ENCODE peak calls at places on chromosomes 6 and 20, in nine cellular contexts. One of them, this sample, is unnamed.
A peak's percentile ranks its signal among the peaks of the same experiment; 100 is the strongest.

GRCh38 chr6:169339025-169339424 is 85.4 kb upstream of the THBS2 start:
- DNase-seq in suprapubic skin: no peak
- DNase-seq in SK-N-SH: no peak
- DNase-seq in GM12878: no peak
- DNase-seq in HepG2: no peak
- DNase-seq in esophagus muscularis mucosa: no peak
- DNase-seq in stomach: no peak
- DNase-seq in upper lobe of left lung: no peak
- DNase-seq in sigmoid colon: no peak
- DNase-seq in this sample: no peak

GRCh38 chr6:12383448-12383847 is 93.3 kb downstream of the EDN1 start:
- DNase-seq in stomach: no peak
- DNase-seq in suprapubic skin: no peak
- DNase-seq in sigmoid colon: no peak
- DNase-seq in SK-N-SH: no peak
- DNase-seq in HepG2: no peak
- DNase-seq in GM12878: peak; percentile 72
- DNase-seq in esophagus muscularis mucosa: no peak
- DNase-seq in upper lobe of left lung: no peak
- DNase-seq in this sample: no peak

GRCh38 chr6:90911600-90911999 is 324.7 kb upstream of the MAP3K7 start:
- DNase-seq in HepG2: no peak
- DNase-seq in esophagus muscularis mucosa: no peak
- DNase-seq in upper lobe of left lung: no peak
- DNase-seq in sigmoid colon: no peak
- DNase-seq in stomach: no peak
- DNase-seq in GM12878: no peak
- DNase-seq in SK-N-SH: no peak
- DNase-seq in suprapubic skin: no peak
- DNase-seq in this sample: no peak

GRCh38 chr20:5688431-5688972 is 61.7 kb upstream of the SHLD1 start:
- DNase-seq in suprapubic skin: no peak
- DNase-seq in HepG2: no peak
- DNase-seq in stomach: no peak
- DNase-seq in sigmoid colon: no peak
- DNase-seq in SK-N-SH: no peak
- DNase-seq in esophagus muscularis mucosa: no peak
- DNase-seq in upper lobe of left lung: peak; percentile 61
- DNase-seq in GM12878: no peak
- DNase-seq in this sample: no peak

GRCh38 chr6:90403489-90404381 is 107.1 kb upstream of the BACH2 start:
- DNase-seq in HepG2: peak; percentile 78
- DNase-seq in suprapubic skin: no peak
- DNase-seq in GM12878: no peak
- DNase-seq in esophagus muscularis mucosa: no peak
- DNase-seq in upper lobe of left lung: no peak
- DNase-seq in sigmoid colon: no peak
- DNase-seq in stomach: no peak
- DNase-seq in SK-N-SH: peak; percentile 73
- DNase-seq in this sample: peak; percentile 53

GRCh38 chr6:44127186-44128019 is at the start of the genes MRPL14 and TMEM63B:
- DNase-seq in sigmoid colon: peak; percentile 94
- DNase-seq in upper lobe of left lung: peak; percentile 87
- DNase-seq in SK-N-SH: peak; percentile 100
- DNase-seq in esophagus muscularis mucosa: peak; percentile 93
- DNase-seq in stomach: peak; percentile 93
- DNase-seq in GM12878: peak; percentile 52
- DNase-seq in suprapubic skin: no peak
- DNase-seq in HepG2: peak; percentile 76
- DNase-seq in this sample: peak; percentile 87

GRCh38 chr20:58621906-58622548 is 29.1 kb upstream of the STX16 start:
- DNase-seq in esophagus muscularis mucosa: no peak
- DNase-seq in HepG2: no peak
- DNase-seq in SK-N-SH: no peak
- DNase-seq in stomach: no peak
- DNase-seq in upper lobe of left lung: no peak
- DNase-seq in sigmoid colon: no peak
- DNase-seq in suprapubic skin: no peak
- DNase-seq in GM12878: no peak
- DNase-seq in this sample: no peak

GRCh38 chr6:131628726-131629125 is 684 bp upstream of the MED23 start:
- DNase-seq in SK-N-SH: no peak
- DNase-seq in upper lobe of left lung: no peak
- DNase-seq in sigmoid colon: no peak
- DNase-seq in esophagus muscularis mucosa: no peak
- DNase-seq in HepG2: no peak
- DNase-seq in stomach: no peak
- DNase-seq in suprapubic skin: no peak
- DNase-seq in GM12878: no peak
- DNase-seq in this sample: no peak

GRCh38 chr6:128327890-128328289 is 192.5 kb downstream of the PTPRK start:
- DNase-seq in upper lobe of left lung: no peak
- DNase-seq in suprapubic skin: no peak
- DNase-seq in GM12878: no peak
- DNase-seq in esophagus muscularis mucosa: no peak
- DNase-seq in stomach: no peak
- DNase-seq in SK-N-SH: peak; percentile 1
- DNase-seq in sigmoid colon: no peak
- DNase-seq in HepG2: peak; percentile 37
- DNase-seq in this sample: no peak

GRCh38 chr6:56245903-56246351 is 1.5 kb downstream of the COL21A1 start:
- DNase-seq in suprapubic skin: no peak
- DNase-seq in sigmoid colon: no peak
- DNase-seq in stomach: no peak
- DNase-seq in upper lobe of left lung: no peak
- DNase-seq in esophagus muscularis mucosa: no peak
- DNase-seq in GM12878: no peak
- DNase-seq in SK-N-SH: no peak
- DNase-seq in HepG2: no peak
- DNase-seq in this sample: no peak

GRCh38 chr6:157841211-157841840 is 18.3 kb downstream of the SNX9 start:
- DNase-seq in HepG2: no peak
- DNase-seq in SK-N-SH: no peak
- DNase-seq in suprapubic skin: no peak
- DNase-seq in upper lobe of left lung: no peak
- DNase-seq in sigmoid colon: no peak
- DNase-seq in GM12878: peak; percentile 73
- DNase-seq in esophagus muscularis mucosa: no peak
- DNase-seq in stomach: peak; percentile 53
- DNase-seq in this sample: no peak

GRCh38 chr20:44288252-44288651 is 22.8 kb downstream of the FITM2 start:
- DNase-seq in GM12878: no peak
- DNase-seq in suprapubic skin: no peak
- DNase-seq in esophagus muscularis mucosa: no peak
- DNase-seq in stomach: no peak
- DNase-seq in HepG2: peak; percentile 52
- DNase-seq in upper lobe of left lung: no peak
- DNase-seq in sigmoid colon: no peak
- DNase-seq in SK-N-SH: no peak
- DNase-seq in this sample: no peak

GRCh38 chr6:33080127-33081089 is 4.6 kb downstream of the HLA-DPB1 start:
- DNase-seq in SK-N-SH: peak; percentile 52
- DNase-seq in stomach: no peak
- DNase-seq in GM12878: no peak
- DNase-seq in HepG2: no peak
- DNase-seq in upper lobe of left lung: peak; percentile 88
- DNase-seq in sigmoid colon: peak; percentile 89
- DNase-seq in esophagus muscularis mucosa: peak; percentile 91
- DNase-seq in suprapubic skin: no peak
- DNase-seq in this sample: peak; percentile 75

GRCh38 chr6:157496534-157497095 is 115.6 kb downstream of the ZDHHC14 start:
- DNase-seq in suprapubic skin: no peak
- DNase-seq in HepG2: no peak
- DNase-seq in stomach: no peak
- DNase-seq in GM12878: no peak
- DNase-seq in upper lobe of left lung: no peak
- DNase-seq in sigmoid colon: no peak
- DNase-seq in esophagus muscularis mucosa: no peak
- DNase-seq in SK-N-SH: no peak
- DNase-seq in this sample: no peak

GRCh38 chr6:56102216-56102615 is 145.2 kb downstream of the COL21A1 start:
- DNase-seq in upper lobe of left lung: no peak
- DNase-seq in GM12878: no peak
- DNase-seq in esophagus muscularis mucosa: no peak
- DNase-seq in SK-N-SH: no peak
- DNase-seq in HepG2: no peak
- DNase-seq in stomach: no peak
- DNase-seq in suprapubic skin: no peak
- DNase-seq in sigmoid colon: no peak
- DNase-seq in this sample: no peak

GRCh38 chr6:33967966-33968724 is 164.3 kb upstream of the MLN start:
- DNase-seq in SK-N-SH: peak; percentile 64
- DNase-seq in stomach: no peak
- DNase-seq in sigmoid colon: no peak
- DNase-seq in HepG2: peak; percentile 47
- DNase-seq in GM12878: no peak
- DNase-seq in esophagus muscularis mucosa: no peak
- DNase-seq in upper lobe of left lung: no peak
- DNase-seq in suprapubic skin: peak; percentile 29
- DNase-seq in this sample: no peak

GRCh38 chr6:77055711-77056110 is 407.6 kb downstream of the HTR1B start:
- DNase-seq in suprapubic skin: no peak
- DNase-seq in stomach: no peak
- DNase-seq in GM12878: no peak
- DNase-seq in sigmoid colon: no peak
- DNase-seq in upper lobe of left lung: no peak
- DNase-seq in SK-N-SH: no peak
- DNase-seq in esophagus muscularis mucosa: no peak
- DNase-seq in HepG2: no peak
- DNase-seq in this sample: no peak

GRCh38 chr6:168192195-168192900 is 113.3 kb upstream of the FRMD1 start:
- DNase-seq in sigmoid colon: peak; percentile 27
- DNase-seq in GM12878: no peak
- DNase-seq in HepG2: no peak
- DNase-seq in upper lobe of left lung: no peak
- DNase-seq in SK-N-SH: peak; percentile 14
- DNase-seq in stomach: peak; percentile 7
- DNase-seq in esophagus muscularis mucosa: no peak
- DNase-seq in suprapubic skin: peak; percentile 60
- DNase-seq in this sample: no peak

GRCh38 chr20:695165-695866 is 19.7 kb upstream of the SCRT2 start:
- DNase-seq in sigmoid colon: peak; percentile 9
- DNase-seq in esophagus muscularis mucosa: no peak
- DNase-seq in suprapubic skin: peak; percentile 12
- DNase-seq in GM12878: no peak
- DNase-seq in SK-N-SH: no peak
- DNase-seq in stomach: no peak
- DNase-seq in HepG2: no peak
- DNase-seq in upper lobe of left lung: no peak
- DNase-seq in this sample: no peak

DNA sequence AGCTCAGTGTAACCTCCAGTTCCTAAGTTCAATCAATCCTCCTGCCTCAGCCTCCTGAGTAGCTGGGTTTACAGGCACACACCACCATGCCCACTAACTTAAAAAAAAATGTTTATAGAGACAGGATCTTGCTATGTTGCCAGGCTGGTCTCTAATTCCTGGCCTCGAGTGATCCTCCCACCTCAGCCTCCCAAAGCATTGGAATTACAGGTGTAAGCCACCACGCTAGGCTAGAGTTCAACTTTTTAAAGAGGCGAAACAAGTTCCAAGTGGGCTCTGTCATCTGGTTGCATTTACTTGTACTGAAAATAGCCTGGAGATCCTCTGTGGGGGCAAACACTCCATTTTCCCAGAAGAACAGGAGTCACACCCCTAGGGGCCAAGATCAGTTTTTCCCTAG is 100.7 kb upstream of the RIPOR2 start:
- DNase-seq in HepG2: no peak
- DNase-seq in GM12878: no peak
- DNase-seq in esophagus muscularis mucosa: no peak
- DNase-seq in SK-N-SH: no peak
- DNase-seq in stomach: no peak
- DNase-seq in sigmoid colon: no peak
- DNase-seq in upper lobe of left lung: no peak
- DNase-seq in suprapubic skin: no peak
- DNase-seq in this sample: no peak
- H3K36me3 ChIP-seq in HepG2: no peaks in the 10 kb centered on the region
- H3K36me3 ChIP-seq in GM12878: no peaks in the 10 kb centered on the region
- H3K36me3 ChIP-seq in esophagus muscularis mucosa: no peaks in the 10 kb centered on the region
- H3K36me3 ChIP-seq in SK-N-SH: no peaks in the 10 kb centered on the region
- H3K36me3 ChIP-seq in stomach: no peaks in the 10 kb centered on the region
- H3K36me3 ChIP-seq in sigmoid colon: no peaks in the 10 kb centered on the region
- H3K36me3 ChIP-seq in upper lobe of left lung: no peaks in the 10 kb centered on the region
- H3K36me3 ChIP-seq in suprapubic skin: no peaks in the 10 kb centered on the region
- H3K36me3 ChIP-seq in this sample: no peaks in the 10 kb centered on the region

DNA sequence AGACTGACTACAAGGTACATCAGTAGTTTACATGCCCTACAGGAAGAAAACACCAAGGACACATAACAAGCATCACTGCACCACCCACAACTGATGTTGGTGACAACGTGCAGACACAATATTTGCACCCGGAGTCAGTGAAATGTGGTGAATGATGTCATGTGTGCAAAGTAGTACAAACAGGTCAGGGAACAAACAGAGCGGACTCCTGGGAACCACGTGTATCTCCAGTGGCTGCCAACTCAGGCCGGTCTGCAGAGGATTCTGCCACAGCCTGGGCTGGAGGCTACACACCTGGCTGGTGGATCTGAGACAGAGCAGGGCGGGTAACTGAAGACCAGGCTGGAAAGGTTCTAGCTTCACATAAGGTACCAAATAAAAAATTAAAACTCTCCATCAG is 28.2 kb upstream of the RPS6KA2 start:
- DNase-seq in upper lobe of left lung: no peak
- DNase-seq in sigmoid colon: no peak
- DNase-seq in HepG2: peak; percentile 15
- DNase-seq in suprapubic skin: no peak
- DNase-seq in SK-N-SH: no peak
- DNase-seq in GM12878: no peak
- DNase-seq in esophagus muscularis mucosa: no peak
- DNase-seq in stomach: peak; percentile 37
- DNase-seq in this sample: no peak
- TF ChIP-seq EP300 in upper lobe of left lung: no peak
- TF ChIP-seq EP300 in sigmoid colon: no peak
- TF ChIP-seq EP300 in HepG2: no peak
- TF ChIP-seq EP300 in suprapubic skin: no peak
- TF ChIP-seq EP300 in SK-N-SH: no peak
- TF ChIP-seq EP300 in GM12878: no peak
- TF ChIP-seq EP300 in esophagus muscularis mucosa: no peak
- TF ChIP-seq EP300 in stomach: no peak
- TF ChIP-seq EP300 in this sample: no peak

DNA sequence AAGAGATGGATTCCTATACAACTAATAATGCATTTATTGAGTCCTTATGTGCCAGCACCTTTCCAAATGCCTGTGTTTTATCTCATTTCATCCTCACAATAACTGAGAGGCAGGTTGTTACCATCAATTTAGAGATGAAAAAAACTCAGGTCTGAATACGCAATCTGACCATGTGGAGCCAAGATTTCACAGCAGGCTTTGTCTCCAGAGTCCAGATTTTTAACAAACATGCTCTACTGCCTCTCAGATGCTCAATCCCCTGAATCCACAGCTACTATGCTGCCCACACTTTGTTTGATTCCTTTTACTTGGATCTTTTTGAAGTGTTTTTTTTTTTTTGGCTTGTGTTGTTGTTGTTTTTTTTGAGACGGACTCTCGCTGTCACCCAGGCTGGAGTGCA is 46.8 kb downstream of the B4GALT5 start:
- DNase-seq in esophagus muscularis mucosa: no peak
- DNase-seq in stomach: no peak
- DNase-seq in suprapubic skin: no peak
- DNase-seq in sigmoid colon: no peak
- DNase-seq in GM12878: no peak
- DNase-seq in upper lobe of left lung: no peak
- DNase-seq in SK-N-SH: no peak
- DNase-seq in HepG2: no peak
- DNase-seq in this sample: no peak
- H3K4me3 ChIP-seq in esophagus muscularis mucosa: no peak overlapping the region
- H3K4me3 ChIP-seq in stomach: no peak overlapping the region
- H3K4me3 ChIP-seq in suprapubic skin: no peak overlapping the region
- H3K4me3 ChIP-seq in sigmoid colon: no peak overlapping the region
- H3K4me3 ChIP-seq in GM12878: no peak overlapping the region
- H3K4me3 ChIP-seq in upper lobe of left lung: no peak overlapping the region
- H3K4me3 ChIP-seq in SK-N-SH: no peak overlapping the region
- H3K4me3 ChIP-seq in HepG2: no peak overlapping the region
- H3K4me3 ChIP-seq in this sample: no peak overlapping the region

GRCh38 chr6:35465646-35466045 is 2.6 kb upstream of the RPL10A start:
- DNase-seq in upper lobe of left lung: no peak
- DNase-seq in SK-N-SH: no peak
- DNase-seq in esophagus muscularis mucosa: no peak
- DNase-seq in sigmoid colon: no peak
- DNase-seq in HepG2: no peak
- DNase-seq in GM12878: no peak
- DNase-seq in suprapubic skin: no peak
- DNase-seq in stomach: no peak
- DNase-seq in this sample: no peak
- H3K36me3 ChIP-seq in upper lobe of left lung: peaks cover 14% of the 10 kb centered on the region
- H3K36me3 ChIP-seq in SK-N-SH: peaks cover 12% of the 10 kb centered on the region
- H3K36me3 ChIP-seq in esophagus muscularis mucosa: peaks cover 25% of the 10 kb centered on the region
- H3K36me3 ChIP-seq in sigmoid colon: peaks cover 4% of the 10 kb centered on the region
- H3K36me3 ChIP-seq in HepG2: peaks cover 29% of the 10 kb centered on the region
- H3K36me3 ChIP-seq in GM12878: peaks cover 3% of the 10 kb centered on the region
- H3K36me3 ChIP-seq in suprapubic skin: peaks cover 31% of the 10 kb centered on the region
- H3K36me3 ChIP-seq in stomach: peaks cover 43% of the 10 kb centered on the region
- H3K36me3 ChIP-seq in this sample: no peaks in the 10 kb centered on the region

This sample was measured in ovary.